ENCODE peak calls at places on chromosomes 4 and X, in ten cellular contexts. X is choroid plexus epithelial cell; N is M059J; R is ureter; U is hippocampal formation; K is left cardiac atrium; T is NCI-H1092; C is stimulated activated CD4-positive, alpha-beta T cell treated with anti-CD3 and anti-CD28 coated beads, Interleukin-12 subunit alpha, Interleukin-12 subunit beta, amount 100 ng/mL, for 4 hours; P is neural crest cell; S is SK-N-SH. B is an unnamed sample.

GRCh38 chrX:24838624-24839023 is 144.9 kb downstream of the POLA1 start:
- DNase-seq in U (no peak), P (peak; percentile 27), K (no peak), S (peak; percentile 7), N (peak; percentile 42), R (no peak), C (no peak), T (no peak), X (peak; percentile 62), B (no peak)

GRCh38 chrX:10598540-10598939 is 21.8 kb downstream of the MID1 start:
- DNase-seq in C (no peak), S (no peak), T (no peak), K (no peak), X (no peak), P (no peak), U (no peak), N (no peak), R (no peak), B (no peak)

GRCh38 chr4:183441276-183441675 is 3.2 kb upstream of the CDKN2AIP start:
- DNase-seq in X (no peak), P (no peak), S (no peak), N (no peak), C (no peak), K (no peak), R (no peak), U (no peak), T (no peak), B (no peak)

GRCh38 chr4:74969507-74970474 is 36.9 kb downstream of the PARM1 start:
- DNase-seq in X (no peak), T (no peak), R (no peak), K (peak; percentile 47), N (no peak), S (peak; percentile 20), U (no peak), C (no peak), P (no peak), B (no peak)

GRCh38 chr4:138869631-138870030 is 145.9 kb upstream of the NOCT start:
- DNase-seq in S (no peak), U (no peak), P (no peak), R (no peak), T (peak; percentile 56), C (no peak), X (no peak), K (peak; percentile 53), N (no peak), B (no peak)

GRCh38 chrX:106170318-106170717 is 2.2 kb downstream of the PWWP3B start:
- DNase-seq in C (no peak), S (peak; percentile 7), R (no peak), T (no peak), X (peak; percentile 73), K (no peak), P (no peak), U (no peak), N (no peak), B (no peak)

GRCh38 chr4:68498413-68499007 is 51.2 kb downstream of the TMPRSS11E start:
- DNase-seq in X (peak; percentile 86), K (no peak), U (peak; percentile 19), R (peak; percentile 58), C (peak; percentile 41), S (peak; percentile 33), T (peak; percentile 14), P (peak; percentile 61), N (peak; percentile 56), B (no peak)

GRCh38 chrX:71579136-71579989 is 1.1 kb downstream of the GCNA start:
- DNase-seq in C (no peak), R (no peak), X (no peak), P (no peak), U (no peak), S (peak; percentile 28), K (no peak), N (no peak), T (no peak), B (no peak)

GRCh38 chr4:38131371-38132139 is 171.4 kb downstream of the PTTG2 start:
- DNase-seq in X (peak; percentile 60), R (no peak), P (no peak), U (no peak), K (no peak), N (peak; percentile 83), S (no peak), C (peak; percentile 53), T (no peak), B (no peak)

GRCh38 chr4:67926485-67926884 is 36.8 kb downstream of the TMPRSS11A start:
- DNase-seq in S (no peak), P (no peak), U (no peak), K (no peak), C (no peak), R (no peak), X (no peak), N (no peak), T (no peak), B (no peak)

GRCh38 chr4:98446499-98447375 is 185.6 kb downstream of the RAP1GDS1 start:
- DNase-seq in R (no peak), X (peak; percentile 95), N (peak; percentile 90), C (peak; percentile 19), P (no peak), S (no peak), K (no peak), T (no peak), U (no peak), B (no peak)